ENCODE peak calls at places on chromosomes 11 and 22, in nine cellular contexts. E is Panc1; B is breast epithelium; V is ELR; N is activated B cell treated with CpG ODN at 0.5 μM for 24 hours; X is natural killer cell treated with Interleukin-12 subunit alpha and Interleukin-12 subunit beta and Interleukin-15 and Interleukin-18, amount 100 ng/mL, for 72 hours; S is HCT116; T is D341Med; H is retina. J is an unnamed sample.

GRCh38 chr11:21933095-21933494 is 259.8 kb upstream of the ANO5 start:
- DNase-seq in E (no peak), B (no peak), V (no peak), N (no peak), X (no peak), S (no peak), T (peak; percentile 35), H (no peak), J (peak; percentile 8)

GRCh38 chr11:69859275-69859934 is 40.2 kb upstream of the FGF3 start:
- DNase-seq in E (no peak), B (no peak), V (no peak), N (no peak), X (no peak), S (no peak), T (no peak), H (no peak), J (no peak)

GRCh38 chr11:15201586-15201985 is 86.9 kb downstream of the INSC start:
- DNase-seq in E (no peak), B (no peak), V (no peak), N (no peak), X (no peak), S (no peak), T (no peak), H (no peak), J (no peak)

GRCh38 chr22:33539902-33540751 is 380.1 kb downstream of the LARGE1 start:
- DNase-seq in E (no peak), B (peak; percentile 69), V (no peak), N (no peak), X (no peak), S (no peak), T (no peak), H (no peak), J (peak; percentile 7)

GRCh38 chr11:128632151-128632791 is 44.9 kb upstream of the ETS1 start:
- DNase-seq in E (peak; percentile 46), B (no peak), V (peak; percentile 74), N (no peak), X (no peak), S (peak; percentile 19), T (no peak), H (peak; percentile 27), J (peak; percentile 78)

GRCh38 chr11:119263352-119263940 is 53.5 kb downstream of the MCAM start:
- DNase-seq in E (no peak), B (no peak), V (no peak), N (no peak), X (no peak), S (no peak), T (no peak), H (no peak), J (peak; percentile 18)

GRCh38 chr22:43533656-43534428 is 122.0 kb downstream of the MPPED1 start:
- DNase-seq in E (no peak), B (no peak), V (no peak), N (no peak), X (no peak), S (no peak), T (no peak), H (no peak), J (no peak)

GRCh38 chr11:7655253-7656217 is 17.8 kb downstream of the CYB5R2 start:
- DNase-seq in E (no peak), B (no peak), V (no peak), N (no peak), X (no peak), S (no peak), T (no peak), H (no peak), J (no peak)

GRCh38 chr11:19742595-19743292 is 30.1 kb downstream of the NAV2 start:
- DNase-seq in E (peak; percentile 46), B (peak; percentile 81), V (peak; percentile 77), N (peak; percentile 22), X (peak; percentile 69), S (peak; percentile 51), T (peak; percentile 68), H (peak; percentile 81), J (peak; percentile 83)

GRCh38 chr11:2465201-2466068 is 20.6 kb downstream of the KCNQ1 start:
- DNase-seq in E (no peak), B (no peak), V (no peak), N (no peak), X (no peak), S (no peak), T (peak; percentile 26), H (no peak), J (no peak)

GRCh38 chr11:16783321-16783801 is 44.9 kb downstream of the C11orf58 start:
- DNase-seq in E (no peak), B (no peak), V (no peak), N (no peak), X (peak; percentile 57), S (no peak), T (no peak), H (no peak), J (no peak)

GRCh38 chr11:125167954-125168821 is 3.6 kb downstream of the PKNOX2 start:
- DNase-seq in E (no peak), B (no peak), V (no peak), N (no peak), X (no peak), S (no peak), T (no peak), H (peak; percentile 50), J (no peak)

GRCh38 chr22:29647954-29648737 is 44.7 kb downstream of the NF2 start:
- DNase-seq in E (no peak), B (peak; percentile 38), V (no peak), N (no peak), X (no peak), S (no peak), T (no peak), H (no peak), J (no peak)

GRCh38 chr11:121514998-121515671 is 62.4 kb upstream of the SORL1-AS1 start:
- DNase-seq in E (no peak), B (no peak), V (no peak), N (no peak), X (no peak), S (no peak), T (no peak), H (no peak), J (no peak)

GRCh38 chr22:39805117-39805516 is 88.4 kb downstream of the ENTHD1 start:
- DNase-seq in E (no peak), B (no peak), V (no peak), N (no peak), X (no peak), S (no peak), T (no peak), H (no peak), J (no peak)

GRCh38 chr11:119206512-119207299 is 567 bp downstream of the CBL start:
- DNase-seq in E (no peak), B (peak; percentile 45), V (peak; percentile 47), N (no peak), X (peak; percentile 79), S (no peak), T (peak; percentile 62), H (peak; percentile 56), J (peak; percentile 12)

GRCh38 chr11:115217726-115218311 is 286.4 kb downstream of the CADM1 start:
- DNase-seq in E (no peak), B (no peak), V (no peak), N (no peak), X (no peak), S (no peak), T (no peak), H (no peak), J (no peak)

GRCh38 chr11:73216466-73216865 is 1.6 kb upstream of the P2RY2 start:
- DNase-seq in E (no peak), B (no peak), V (no peak), N (no peak), X (no peak), S (no peak), T (no peak), H (no peak), J (no peak)

GRCh38 chr11:9861860-9862725 is 198.2 kb downstream of the SWAP70 start:
- DNase-seq in E (peak; percentile 74), B (peak; percentile 25), V (peak; percentile 79), N (no peak), X (peak; percentile 65), S (peak; percentile 31), T (peak; percentile 70), H (peak; percentile 15), J (peak; percentile 90)

GRCh38 chr11:46356911-46357482 is 9.7 kb downstream of the DGKZ start:
- DNase-seq in E (no peak), B (no peak), V (peak; percentile 67), N (no peak), X (no peak), S (no peak), T (no peak), H (no peak), J (peak; percentile 73)

GRCh38 chr22:46673677-46674236 is 53.6 kb downstream of the GRAMD4 start:
- DNase-seq in E (no peak), B (no peak), V (no peak), N (no peak), X (no peak), S (no peak), T (no peak), H (no peak), J (no peak)

GRCh38 chr11:2651826-2652237 is 48.0 kb downstream of the KCNQ1OT1 start:
- DNase-seq in E (no peak), B (no peak), V (no peak), N (no peak), X (no peak), S (no peak), T (no peak), H (no peak), J (no peak)

GRCh38 chr22:19576460-19577421 is 52.5 kb upstream of the CLDN5 start:
- DNase-seq in E (no peak), B (no peak), V (peak; percentile 91), N (no peak), X (peak; percentile 83), S (no peak), T (no peak), H (no peak), J (peak; percentile 66)

GRCh38 chr11:128505449-128506058 is 81.8 kb downstream of the ETS1 start:
- DNase-seq in E (no peak), B (no peak), V (no peak), N (no peak), X (no peak), S (no peak), T (no peak), H (no peak), J (no peak)

GRCh38 chr11:19275496-19275895 is 34.8 kb upstream of the E2F8 start:
- DNase-seq in E (no peak), B (no peak), V (peak; percentile 42), N (no peak), X (no peak), S (no peak), T (no peak), H (no peak), J (peak; percentile 9)

GRCh38 chr22:26587991-26588613 is 1.8 kb downstream of the TPST2 start:
- DNase-seq in E (no peak), B (no peak), V (no peak), N (no peak), X (no peak), S (no peak), T (no peak), H (no peak), J (peak; percentile 34)